ENCODE peak calls at places on chromosome 13, in six cellular contexts. Q is psoas muscle; I is naive thymus-derived CD4-positive, alpha-beta T cell; C is gastrocnemius medialis; X is GM23338; K is aorta. V is an unnamed sample.

GRCh38 chr13:24148414-24149305 is 11.9 kb upstream of the SPATA13 start:
- ATAC-seq in Q (peak; percentile 51), I (no peak), C (peak; percentile 52), X (peak; percentile 64), K (no peak), V (peak; percentile 75)

GRCh38 chr13:107450931-107451330 is 764.4 kb downstream of the LIG4 start:
- ATAC-seq in Q (no peak), I (no peak), C (no peak), X (no peak), K (peak; percentile 74), V (peak; percentile 63)

GRCh38 chr13:69856331-69856730 is 251.3 kb upstream of the ATXN8OS start:
- ATAC-seq in Q (no peak), I (no peak), C (no peak), X (peak; percentile 92), K (no peak), V (no peak)

GRCh38 chr13:98915563-98916348 is 62.1 kb downstream of the DOCK9 start:
- ATAC-seq in Q (no peak), I (no peak), C (no peak), X (no peak), K (no peak), V (peak; percentile 57)

GRCh38 chr13:94711561-94712286 is 621 bp downstream of the SOX21 start:
- ATAC-seq in Q (no peak), I (no peak), C (no peak), X (no peak), K (no peak), V (peak; percentile 16)

GRCh38 chr13:98784666-98785065 is 32.2 kb upstream of the SLC15A1 start:
- ATAC-seq in Q (no peak), I (no peak), C (no peak), X (no peak), K (no peak), V (no peak)

GRCh38 chr13:110495881-110496280 is 65.6 kb downstream of the RAB20 start:
- ATAC-seq in Q (no peak), I (no peak), C (no peak), X (no peak), K (no peak), V (no peak)

GRCh38 chr13:24626449-24626848 is 53.8 kb upstream of the ATP12A start:
- ATAC-seq in Q (no peak), I (peak; percentile 55), C (no peak), X (no peak), K (no peak), V (no peak)

GRCh38 chr13:37414667-37415066 is 183.9 kb downstream of the POSTN start:
- ATAC-seq in Q (no peak), I (no peak), C (no peak), X (peak; percentile 80), K (no peak), V (no peak)

GRCh38 chr13:63025741-63026140 is 1610.1 kb upstream of the PCDH20 start:
- ATAC-seq in Q (no peak), I (no peak), C (no peak), X (no peak), K (no peak), V (no peak)

GRCh38 chr13:29454931-29455481 is 140.5 kb downstream of the SLC7A1 start:
- ATAC-seq in Q (no peak), I (peak; percentile 34), C (no peak), X (peak; percentile 91), K (no peak), V (no peak)

GRCh38 chr13:110965038-110965754 is 50.3 kb upstream of the ANKRD10 start:
- ATAC-seq in Q (peak; percentile 86), I (peak; percentile 26), C (no peak), X (no peak), K (no peak), V (no peak)

GRCh38 chr13:106513608-106514007 is 21.9 kb downstream of the EFNB2 start:
- ATAC-seq in Q (no peak), I (no peak), C (no peak), X (peak; percentile 53), K (no peak), V (no peak)

GRCh38 chr13:27533155-27533643 is 82.8 kb upstream of the MTIF3 start:
- ATAC-seq in Q (peak; percentile 98), I (peak; percentile 83), C (peak; percentile 78), X (peak; percentile 97), K (peak; percentile 89), V (peak; percentile 89)

GRCh38 chr13:74966814-74967213 is 515.2 kb downstream of the TBC1D4 start:
- ATAC-seq in Q (no peak), I (no peak), C (no peak), X (no peak), K (no peak), V (no peak)

DNA sequence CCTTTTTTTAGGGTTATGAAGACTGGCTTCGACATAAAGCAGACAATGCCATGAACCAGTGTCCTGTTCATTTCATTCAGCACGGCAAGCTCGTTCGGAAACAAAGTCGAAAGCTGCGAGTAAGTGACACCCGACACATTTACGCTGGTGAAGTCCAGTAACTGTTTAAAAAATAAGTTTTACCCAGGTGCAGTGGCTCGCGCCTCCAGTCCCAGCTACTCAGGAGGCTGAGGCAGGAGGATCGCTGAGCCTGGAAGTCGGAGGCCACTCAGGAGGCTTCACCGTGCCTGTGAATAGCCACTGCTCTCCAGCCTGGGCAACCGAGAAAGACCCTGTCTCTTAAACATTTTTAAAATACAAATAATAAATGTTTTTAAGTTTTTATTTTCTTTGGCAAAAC is 120.8 kb downstream of the ATP11A start:
- ATAC-seq in Q (no peak), I (no peak), C (no peak), X (no peak), K (no peak), V (no peak)
- H3K36me3 ChIP-seq in Q (peaks cover 36% of the 10 kb centered on the region), I (no peaks in the 10 kb centered on the region), C (peaks cover 24% of the 10 kb centered on the region), X (peaks cover 7% of the 10 kb centered on the region), K (no peaks in the 10 kb centered on the region), V (peaks cover 76% of the 10 kb centered on the region)

DNA sequence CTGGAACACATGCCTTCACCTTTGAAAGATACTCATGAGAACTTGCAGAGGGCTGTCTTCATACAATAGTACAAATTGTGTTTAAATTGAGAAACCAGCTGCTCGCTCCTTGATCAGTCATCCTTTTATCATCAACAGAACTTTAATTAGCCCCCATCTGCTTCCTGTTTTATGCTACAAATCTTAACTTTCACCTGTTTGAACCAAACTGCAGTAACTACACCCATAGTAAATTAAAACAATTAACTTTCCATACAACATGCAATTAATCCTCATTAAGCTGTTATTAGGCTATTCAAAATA is 85.2 kb downstream of the FOXO1 start:
- ATAC-seq in Q (no peak), I (peak; percentile 12), C (no peak), X (no peak), K (no peak), V (no peak)
- H3K36me3 ChIP-seq in Q (no peaks in the 10 kb centered on the region), I (no peaks in the 10 kb centered on the region), C (no peaks in the 10 kb centered on the region), X (peaks cover 10% of the 10 kb centered on the region), K (no peaks in the 10 kb centered on the region), V (no peaks in the 10 kb centered on the region)

DNA sequence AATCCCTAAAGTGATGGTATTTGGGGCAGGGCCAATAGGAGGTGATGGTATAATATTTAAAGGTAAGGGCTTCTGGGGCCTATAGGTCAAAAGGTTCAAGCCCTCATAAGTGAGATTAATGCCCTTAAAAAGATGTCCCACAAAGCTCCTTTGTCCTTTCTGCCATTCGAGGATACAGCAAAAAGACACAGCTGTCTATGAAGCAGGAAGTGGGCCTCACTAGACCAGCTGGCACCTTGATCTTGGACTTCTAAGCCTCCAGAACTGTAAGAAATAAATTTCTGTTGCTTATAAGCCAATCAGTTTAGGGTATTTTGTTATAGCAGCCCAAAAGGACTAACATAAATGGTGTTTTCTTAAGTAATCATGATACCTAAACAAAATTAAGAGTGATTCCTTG is 27.2 kb upstream of the POU4F1 start:
- ATAC-seq in Q (no peak), I (no peak), C (no peak), X (no peak), K (no peak), V (no peak)
- H3K36me3 ChIP-seq in Q (peaks cover 62% of the 10 kb centered on the region), I (peaks cover 10% of the 10 kb centered on the region), C (peaks cover 38% of the 10 kb centered on the region), X (peaks cover 9% of the 10 kb centered on the region), K (peaks cover 8% of the 10 kb centered on the region), V (no peaks in the 10 kb centered on the region)

DNA sequence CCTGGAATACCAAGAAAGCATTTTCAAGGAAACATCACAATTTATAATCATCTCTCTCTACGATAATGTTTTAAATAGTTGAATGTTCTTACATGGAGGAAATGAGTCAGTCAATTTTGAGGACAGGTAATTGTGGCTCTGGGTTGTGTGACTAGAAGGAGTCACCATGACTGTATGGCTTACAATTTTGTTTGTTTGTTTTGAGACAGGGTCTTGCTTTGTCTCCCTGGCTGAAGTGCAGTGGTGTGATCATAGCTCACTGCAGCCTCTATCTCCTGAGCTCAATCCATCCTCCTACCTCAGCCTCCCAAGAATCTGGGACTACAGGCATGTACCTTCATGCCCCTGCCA is 47.4 kb downstream of the COG3 start:
- ATAC-seq in Q (no peak), I (no peak), C (no peak), X (no peak), K (no peak), V (no peak)
- H3K36me3 ChIP-seq in Q (peaks cover 91% of the 10 kb centered on the region), I (peaks cover 21% of the 10 kb centered on the region), C (peaks cover 55% of the 10 kb centered on the region), X (peaks cover 15% of the 10 kb centered on the region), K (peaks cover 9% of the 10 kb centered on the region), V (peaks cover 3% of the 10 kb centered on the region)